ENCODE peak calls at places on chromosomes 16 and 17, in six cellular contexts. One of them, this sample, is unnamed.

GRCh38 chr17:34370997-34371395 is 8.0 kb upstream of the CCL1 start:
- DNase-seq in K562: no peak
- DNase-seq in H1: no peak
- DNase-seq in SK-N-SH: no peak
- DNase-seq in HepG2: no peak
- DNase-seq in GM12878: no peak
- DNase-seq in this sample: no peak

GRCh38 chr16:66335704-66336329 is 30.7 kb upstream of the CDH5 start:
- DNase-seq in K562: no peak
- DNase-seq in H1: no peak
- DNase-seq in SK-N-SH: no peak
- DNase-seq in HepG2: no peak
- DNase-seq in GM12878: no peak
- DNase-seq in this sample: no peak

GRCh38 chr16:22948603-22949368 is 134.8 kb downstream of the HS3ST2 start:
- DNase-seq in K562: peak
- DNase-seq in H1: peak
- DNase-seq in SK-N-SH: peak
- DNase-seq in HepG2: peak
- DNase-seq in GM12878: peak
- DNase-seq in this sample: peak

GRCh38 chr17:36034127-36034526 is 16.4 kb upstream of the CCL23 start:
- DNase-seq in K562: no peak
- DNase-seq in H1: no peak
- DNase-seq in SK-N-SH: no peak
- DNase-seq in HepG2: no peak
- DNase-seq in GM12878: peak
- DNase-seq in this sample: peak

GRCh38 chr17:42411905-42412679 is 11.0 kb downstream of the CAVIN1 start:
- DNase-seq in K562: no peak
- DNase-seq in H1: no peak
- DNase-seq in SK-N-SH: no peak
- DNase-seq in HepG2: no peak
- DNase-seq in GM12878: no peak
- DNase-seq in this sample: no peak

GRCh38 chr17:29763273-29763672 is 140.6 kb upstream of the CORO6 start:
- DNase-seq in K562: no peak
- DNase-seq in H1: no peak
- DNase-seq in SK-N-SH: no peak
- DNase-seq in HepG2: no peak
- DNase-seq in GM12878: no peak
- DNase-seq in this sample: no peak

GRCh38 chr16:66045626-66046025 is 320.9 kb upstream of the CDH5 start:
- DNase-seq in K562: no peak
- DNase-seq in H1: no peak
- DNase-seq in SK-N-SH: no peak
- DNase-seq in HepG2: no peak
- DNase-seq in GM12878: no peak
- DNase-seq in this sample: no peak

GRCh38 chr17:35930211-35931065 is at the start of gene RDM1:
- DNase-seq in K562: peak
- DNase-seq in H1: peak
- DNase-seq in SK-N-SH: peak
- DNase-seq in HepG2: no peak
- DNase-seq in GM12878: peak
- DNase-seq in this sample: peak

GRCh38 chr16:57765160-57765728 is 29.7 kb downstream of the KATNB1 start:
- DNase-seq in K562: no peak
- DNase-seq in H1: no peak
- DNase-seq in SK-N-SH: no peak
- DNase-seq in HepG2: no peak
- DNase-seq in GM12878: no peak
- DNase-seq in this sample: no peak

GRCh38 chr16:86142801-86143236 is 243.9 kb downstream of the IRF8 start:
- DNase-seq in K562: no peak
- DNase-seq in H1: no peak
- DNase-seq in SK-N-SH: no peak
- DNase-seq in HepG2: no peak
- DNase-seq in GM12878: peak
- DNase-seq in this sample: no peak

GRCh38 chr17:8189041-8189710 is 804 bp downstream of the BORCS6 start:
- DNase-seq in K562: no peak
- DNase-seq in H1: peak
- DNase-seq in SK-N-SH: no peak
- DNase-seq in HepG2: no peak
- DNase-seq in GM12878: no peak
- DNase-seq in this sample: no peak

GRCh38 chr17:81822312-81822637 is 10.8 kb downstream of the MCRIP1 start:
- DNase-seq in K562: no peak
- DNase-seq in H1: no peak
- DNase-seq in SK-N-SH: no peak
- DNase-seq in HepG2: no peak
- DNase-seq in GM12878: no peak
- DNase-seq in this sample: no peak

GRCh38 chr16:72372646-72373045 is 200.7 kb upstream of the PMFBP1 start:
- DNase-seq in K562: no peak
- DNase-seq in H1: no peak
- DNase-seq in SK-N-SH: no peak
- DNase-seq in HepG2: no peak
- DNase-seq in GM12878: no peak
- DNase-seq in this sample: no peak

GRCh38 chr16:8936421-8936820 is 27.3 kb downstream of the USP7 start:
- DNase-seq in K562: peak
- DNase-seq in H1: no peak
- DNase-seq in SK-N-SH: peak
- DNase-seq in HepG2: peak
- DNase-seq in GM12878: no peak
- DNase-seq in this sample: peak

GRCh38 chr16:81500833-81501521 is 56.4 kb downstream of the CMIP start:
- DNase-seq in K562: no peak
- DNase-seq in H1: no peak
- DNase-seq in SK-N-SH: no peak
- DNase-seq in HepG2: no peak
- DNase-seq in GM12878: no peak
- DNase-seq in this sample: no peak

GRCh38 chr17:74547736-74548135 is 1.8 kb upstream of the CD300C start:
- DNase-seq in K562: no peak
- DNase-seq in H1: no peak
- DNase-seq in SK-N-SH: no peak
- DNase-seq in HepG2: no peak
- DNase-seq in GM12878: no peak
- DNase-seq in this sample: peak

GRCh38 chr16:31807086-31807485 is 66.5 kb upstream of the ZNF267 start:
- DNase-seq in K562: no peak
- DNase-seq in H1: no peak
- DNase-seq in SK-N-SH: no peak
- DNase-seq in HepG2: no peak
- DNase-seq in GM12878: no peak
- DNase-seq in this sample: no peak

GRCh38 chr17:66985838-66986237 is 21.3 kb downstream of the CACNG4 start:
- DNase-seq in K562: no peak
- DNase-seq in H1: no peak
- DNase-seq in SK-N-SH: no peak
- DNase-seq in HepG2: no peak
- DNase-seq in GM12878: no peak
- DNase-seq in this sample: no peak

GRCh38 chr17:19306160-19307111 is 56.1 kb downstream of the B9D1 start:
- DNase-seq in K562: no peak
- DNase-seq in H1: no peak
- DNase-seq in SK-N-SH: no peak
- DNase-seq in HepG2: peak
- DNase-seq in GM12878: peak
- DNase-seq in this sample: no peak

GRCh38 chr16:49811630-49812334 is 44.1 kb downstream of the ZNF423 start:
- DNase-seq in K562: no peak
- DNase-seq in H1: no peak
- DNase-seq in SK-N-SH: peak
- DNase-seq in HepG2: no peak
- DNase-seq in GM12878: no peak
- DNase-seq in this sample: no peak

GRCh38 chr17:80111702-80112470 is 10.5 kb downstream of the GAA start:
- DNase-seq in K562: no peak
- DNase-seq in H1: peak
- DNase-seq in SK-N-SH: peak
- DNase-seq in HepG2: no peak
- DNase-seq in GM12878: no peak
- DNase-seq in this sample: no peak

GRCh38 chr17:3982541-3983017 is 18.3 kb upstream of the ATP2A3 start:
- DNase-seq in K562: no peak
- DNase-seq in H1: no peak
- DNase-seq in SK-N-SH: peak
- DNase-seq in HepG2: no peak
- DNase-seq in GM12878: no peak
- DNase-seq in this sample: no peak

GRCh38 chr17:75864448-75864871 is 9.3 kb upstream of the WBP2 start:
- DNase-seq in K562: peak
- DNase-seq in H1: no peak
- DNase-seq in SK-N-SH: peak
- DNase-seq in HepG2: no peak
- DNase-seq in GM12878: peak
- DNase-seq in this sample: no peak

GRCh38 chr16:4003166-4003565 is 113.1 kb downstream of the ADCY9 start:
- DNase-seq in K562: no peak
- DNase-seq in H1: no peak
- DNase-seq in SK-N-SH: no peak
- DNase-seq in HepG2: no peak
- DNase-seq in GM12878: no peak
- DNase-seq in this sample: no peak

GRCh38 chr16:3998793-3999478 is 117.3 kb downstream of the ADCY9 start:
- DNase-seq in K562: no peak
- DNase-seq in H1: no peak
- DNase-seq in SK-N-SH: no peak
- DNase-seq in HepG2: no peak
- DNase-seq in GM12878: no peak
- DNase-seq in this sample: no peak

GRCh38 chr16:3997231-3997841 is 116.8 kb upstream of the CREBBP start:
- DNase-seq in K562: no peak
- DNase-seq in H1: no peak
- DNase-seq in SK-N-SH: no peak
- DNase-seq in HepG2: no peak
- DNase-seq in GM12878: no peak
- DNase-seq in this sample: no peak

GRCh38 chr16:3999890-4000325 is 116.3 kb downstream of the ADCY9 start:
- DNase-seq in K562: peak
- DNase-seq in H1: no peak
- DNase-seq in SK-N-SH: no peak
- DNase-seq in HepG2: no peak
- DNase-seq in GM12878: no peak
- DNase-seq in this sample: no peak

DNA sequence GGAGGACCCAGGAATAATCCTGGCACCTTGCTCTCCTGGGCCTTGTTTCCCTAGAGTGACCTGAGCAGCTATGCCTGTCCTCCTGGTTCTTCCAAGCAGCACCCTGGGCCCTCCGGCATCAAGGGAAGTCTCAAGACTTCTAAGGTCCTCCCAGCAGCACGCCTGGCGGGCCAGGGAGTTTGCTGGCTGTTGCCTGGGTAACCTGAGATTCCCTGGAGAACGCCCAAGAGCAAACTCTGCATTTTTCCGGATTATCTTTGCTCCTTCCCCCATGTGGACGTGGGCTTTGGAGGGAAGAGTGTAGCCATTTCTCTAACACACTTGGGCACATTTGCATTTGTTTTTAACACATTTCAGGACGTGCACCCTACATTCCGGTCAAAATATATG is 116.8 kb downstream of the ADCY9 start:
- DNase-seq in K562: no peak
- DNase-seq in H1: no peak
- DNase-seq in SK-N-SH: no peak
- DNase-seq in HepG2: no peak
- DNase-seq in GM12878: no peak
- DNase-seq in this sample: no peak
- TF ChIP-seq GABPA in K562: no peak
- TF ChIP-seq GABPA in H1: no peak
- TF ChIP-seq GABPA in SK-N-SH: no peak
- TF ChIP-seq GABPA in HepG2: no peak
- TF ChIP-seq GABPA in GM12878: no peak
- TF ChIP-seq GABPA in this sample: no peak

GRCh38 chr17:82862758-82863645 is 23.2 kb upstream of the ZNF750 start:
- DNase-seq in K562: peak
- DNase-seq in H1: no peak
- DNase-seq in SK-N-SH: no peak
- DNase-seq in HepG2: no peak
- DNase-seq in GM12878: no peak
- DNase-seq in this sample: no peak

GRCh38 chr17:82859431-82860403 is 19.9 kb upstream of the ZNF750 start:
- DNase-seq in K562: peak
- DNase-seq in H1: no peak
- DNase-seq in SK-N-SH: no peak
- DNase-seq in HepG2: peak
- DNase-seq in GM12878: peak
- DNase-seq in this sample: peak

GRCh38 chr17:82860606-82861392 is 21.0 kb upstream of the ZNF750 start:
- DNase-seq in K562: no peak
- DNase-seq in H1: no peak
- DNase-seq in SK-N-SH: no peak
- DNase-seq in HepG2: no peak
- DNase-seq in GM12878: no peak
- DNase-seq in this sample: no peak

GRCh38 chr17:82862191-82862590 is 22.4 kb upstream of the ZNF750 start:
- DNase-seq in K562: no peak
- DNase-seq in H1: no peak
- DNase-seq in SK-N-SH: no peak
- DNase-seq in HepG2: no peak
- DNase-seq in GM12878: no peak
- DNase-seq in this sample: no peak

GRCh38 chr17:82861393-82861775 is 21.6 kb upstream of the ZNF750 start:
- DNase-seq in K562: no peak
- DNase-seq in H1: no peak
- DNase-seq in SK-N-SH: no peak
- DNase-seq in HepG2: no peak
- DNase-seq in GM12878: no peak
- DNase-seq in this sample: no peak
- TF ChIP-seq CTCF in K562: no peak
- TF ChIP-seq CTCF in H1: no peak
- TF ChIP-seq CTCF in SK-N-SH: no peak
- TF ChIP-seq CTCF in HepG2: no peak
- TF ChIP-seq CTCF in GM12878: no peak
- TF ChIP-seq CTCF in this sample: no peak

DNA sequence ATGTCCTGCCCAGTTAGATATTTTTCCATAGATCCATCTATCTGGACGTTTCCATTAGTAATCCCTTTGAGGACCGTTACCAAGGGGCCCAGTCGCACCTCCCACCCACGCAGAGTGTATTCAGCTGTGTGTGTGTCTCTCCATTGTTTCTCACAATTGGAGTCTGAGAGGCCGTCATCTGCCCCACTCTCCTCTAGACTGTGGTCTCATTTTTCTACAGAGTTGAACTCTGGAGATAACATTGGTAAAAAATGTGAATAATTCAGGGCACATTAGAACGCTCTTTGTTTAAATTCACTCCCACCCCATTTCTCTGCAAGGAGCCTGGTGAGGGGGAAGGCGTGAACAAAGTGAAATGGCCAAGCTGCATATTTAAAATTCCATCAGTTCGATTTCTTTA is 333.0 kb upstream of the MAF start:
- DNase-seq in K562: no peak
- DNase-seq in H1: no peak
- DNase-seq in SK-N-SH: no peak
- DNase-seq in HepG2: no peak
- DNase-seq in GM12878: no peak
- DNase-seq in this sample: no peak
- H3K4me3 ChIP-seq in K562: no peak
- H3K4me3 ChIP-seq in H1: no peak
- H3K4me3 ChIP-seq in SK-N-SH: no peak
- H3K4me3 ChIP-seq in HepG2: no peak
- H3K4me3 ChIP-seq in GM12878: no peak
- H3K4me3 ChIP-seq in this sample: no peak

GRCh38 chr17:57271821-57272220 is 15.5 kb downstream of the MSI2 start:
- DNase-seq in K562: no peak
- DNase-seq in H1: no peak
- DNase-seq in SK-N-SH: no peak
- DNase-seq in HepG2: no peak
- DNase-seq in GM12878: no peak
- DNase-seq in this sample: no peak
- TF ChIP-seq GABPA in K562: no peak
- TF ChIP-seq GABPA in H1: no peak
- TF ChIP-seq GABPA in SK-N-SH: no peak
- TF ChIP-seq GABPA in HepG2: no peak
- TF ChIP-seq GABPA in GM12878: no peak
- TF ChIP-seq GABPA in this sample: no peak